ENCODE peak calls at places on chromosome 16, in seven cellular contexts. D, C, Q, V, H, Y and W are unnamed samples.

GRCh38 chr16:3909791-3910583 is 29.5 kb upstream of the CREBBP start:
- DNase-seq in Q (no peak), Y (peak), D (no peak), C (no peak), H (no peak), V (no peak), W (no peak)

GRCh38 chr16:50861926-50862325 is 120.0 kb downstream of the CYLD start:
- DNase-seq in H (no peak), Y (no peak), C (no peak), D (peak), Q (no peak), V (no peak), W (no peak)

GRCh38 chr16:57098188-57098841 is 5.9 kb downstream of the CPNE2 start:
- DNase-seq in Y (no peak), D (no peak), H (no peak), Q (no peak), V (no peak), C (no peak), W (no peak)

GRCh38 chr16:89921699-89922476 is 1.3 kb upstream of the TUBB3 start:
- DNase-seq in H (peak), C (peak), Y (peak), D (peak), V (no peak), Q (peak), W (no peak)

GRCh38 chr16:81385031-81385756 is 59.4 kb upstream of the CMIP start:
- DNase-seq in Y (no peak), C (no peak), Q (no peak), D (no peak), H (no peak), V (no peak), W (no peak)

GRCh38 chr16:66421891-66422290 is 5.2 kb upstream of the BEAN1 start:
- DNase-seq in H (no peak), V (no peak), Y (no peak), C (no peak), D (no peak), Q (no peak), W (no peak)

GRCh38 chr16:81796585-81797346 is 17.7 kb downstream of the PLCG2 start:
- DNase-seq in H (no peak), D (peak), Y (peak), Q (no peak), C (no peak), V (no peak), W (no peak)

GRCh38 chr16:45454-45853 is 8.0 kb downstream of the POLR3K start:
- DNase-seq in Y (no peak), Q (no peak), D (no peak), C (no peak), H (no peak), V (no peak), W (no peak)

GRCh38 chr16:4882261-4882632 is 35.0 kb downstream of the UBN1 start:
- DNase-seq in D (peak), C (no peak), V (no peak), Q (no peak), H (no peak), Y (no peak), W (no peak)

GRCh38 chr16:22672830-22673210 is 141.1 kb upstream of the HS3ST2 start:
- DNase-seq in Y (no peak), V (no peak), D (no peak), C (no peak), H (no peak), Q (no peak), W (no peak)

GRCh38 chr16:31561698-31562233 is 34.1 kb downstream of the AHSP start:
- DNase-seq in V (no peak), Q (no peak), C (no peak), Y (no peak), D (no peak), H (no peak), W (no peak)

DNA sequence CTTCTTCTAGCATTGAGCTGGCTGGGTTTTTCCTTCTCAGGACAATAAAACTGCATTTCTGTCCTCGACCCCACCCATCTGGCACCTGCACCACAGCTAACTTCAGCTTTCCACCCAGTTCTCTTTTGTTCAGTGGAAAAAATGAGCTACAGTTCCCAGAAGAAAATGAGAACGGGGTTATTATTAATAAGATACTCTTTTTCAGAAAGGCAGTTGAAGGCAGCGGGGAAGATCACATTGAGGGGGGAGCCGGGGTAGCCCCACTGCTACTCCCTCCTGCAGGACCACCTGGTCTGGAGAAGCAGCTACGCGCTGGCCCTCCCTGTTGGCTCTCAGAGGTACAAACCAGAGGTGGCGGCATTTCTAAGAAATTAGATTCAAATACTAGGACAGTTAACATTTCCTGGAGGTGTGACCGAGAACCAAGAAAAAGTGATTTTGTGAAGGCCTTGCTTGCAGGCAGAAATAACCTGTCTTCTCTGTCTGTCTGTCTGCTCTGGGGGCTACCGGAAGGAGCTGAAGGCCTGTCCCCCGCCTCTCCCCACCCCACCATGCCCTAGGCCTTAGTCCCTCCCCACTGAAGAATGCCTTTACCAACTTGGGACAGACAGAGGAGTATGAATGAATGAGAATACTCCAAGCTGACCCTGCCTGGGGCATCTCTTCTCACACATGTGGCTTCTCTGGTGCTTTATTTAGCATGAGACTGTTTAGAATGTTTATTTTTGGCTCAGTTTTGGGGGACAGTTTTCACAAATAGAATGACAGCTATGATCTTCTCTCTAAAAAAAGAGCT is 123.8 kb downstream of the XYLT1 start:
- DNase-seq in Q (no peak), Y (no peak), V (no peak), D (no peak), C (peak), H (no peak), W (no peak)
- H3K27ac ChIP-seq in Q (no peak), Y (no peak), V (no peak), D (no peak), C (peak), H (peak), W (no peak)

DNA sequence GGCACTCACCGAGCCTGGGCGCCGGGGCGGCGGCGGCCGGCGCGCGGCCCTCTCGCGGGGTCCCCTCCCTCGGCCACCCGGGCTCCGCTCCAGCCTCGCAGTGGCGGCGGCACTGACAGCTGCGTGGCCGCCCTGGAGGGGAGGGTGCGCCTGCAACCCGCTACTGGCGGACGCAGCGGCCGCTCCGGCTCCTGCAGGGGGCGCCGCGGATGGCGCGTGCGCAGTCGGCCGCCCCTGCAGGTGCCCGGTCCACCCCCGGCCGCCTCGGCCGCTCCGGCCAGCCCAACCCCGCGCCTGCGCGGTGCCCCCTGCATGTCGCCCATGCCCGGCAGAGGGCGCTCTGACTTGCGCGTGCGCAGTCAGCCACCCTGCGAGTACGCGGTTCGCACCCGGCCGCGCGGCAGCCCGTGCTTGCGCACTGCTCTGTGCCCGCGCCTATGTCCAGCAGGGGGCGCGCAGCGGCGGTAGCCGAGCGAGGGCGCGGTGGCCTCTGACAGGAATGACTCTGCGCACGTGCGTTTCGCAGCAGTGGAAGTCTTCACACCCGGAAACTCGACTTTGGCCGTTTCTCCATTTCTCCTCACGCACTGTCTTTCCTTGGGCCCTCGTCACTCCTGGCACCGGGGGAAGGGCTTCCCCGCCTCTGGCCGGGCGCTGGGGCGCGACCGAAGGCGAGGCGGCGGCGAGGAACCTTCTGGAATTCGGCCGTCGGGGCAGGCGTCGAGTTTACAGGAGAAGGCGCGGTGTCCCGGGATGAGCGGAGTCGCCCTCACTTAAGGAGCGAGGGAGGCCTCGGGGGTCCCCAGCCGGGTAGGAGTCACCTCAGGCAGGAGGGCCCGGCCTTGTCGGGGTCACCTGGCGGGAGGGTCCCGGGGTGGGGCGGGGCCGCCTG is at the start of gene ABCA3:
- DNase-seq in C (peak), H (peak), Q (peak), V (peak), Y (peak), D (peak), W (peak)
- H3K27ac ChIP-seq in C (peak), H (no peak), Q (peak), V (no peak), Y (no peak), D (peak), W (peak)

GRCh38 chr16:71562552-71562951 is 14.3 kb downstream of the TAT start:
- DNase-seq in D (no peak), Y (no peak), H (no peak), V (no peak), C (no peak), Q (no peak), W (no peak)

GRCh38 chr16:71564377-71564967 is 12.4 kb downstream of the TAT start:
- DNase-seq in H (no peak), D (no peak), Q (no peak), Y (peak), V (no peak), C (no peak), W (no peak)

GRCh38 chr16:71567931-71568330 is 9.0 kb downstream of the TAT start:
- DNase-seq in Q (no peak), Y (no peak), C (no peak), D (no peak), H (no peak), V (no peak), W (no peak)

GRCh38 chr16:71568541-71568940 is 8.4 kb downstream of the TAT start:
- DNase-seq in H (no peak), D (no peak), C (no peak), Y (no peak), Q (no peak), V (no peak), W (no peak)

DNA sequence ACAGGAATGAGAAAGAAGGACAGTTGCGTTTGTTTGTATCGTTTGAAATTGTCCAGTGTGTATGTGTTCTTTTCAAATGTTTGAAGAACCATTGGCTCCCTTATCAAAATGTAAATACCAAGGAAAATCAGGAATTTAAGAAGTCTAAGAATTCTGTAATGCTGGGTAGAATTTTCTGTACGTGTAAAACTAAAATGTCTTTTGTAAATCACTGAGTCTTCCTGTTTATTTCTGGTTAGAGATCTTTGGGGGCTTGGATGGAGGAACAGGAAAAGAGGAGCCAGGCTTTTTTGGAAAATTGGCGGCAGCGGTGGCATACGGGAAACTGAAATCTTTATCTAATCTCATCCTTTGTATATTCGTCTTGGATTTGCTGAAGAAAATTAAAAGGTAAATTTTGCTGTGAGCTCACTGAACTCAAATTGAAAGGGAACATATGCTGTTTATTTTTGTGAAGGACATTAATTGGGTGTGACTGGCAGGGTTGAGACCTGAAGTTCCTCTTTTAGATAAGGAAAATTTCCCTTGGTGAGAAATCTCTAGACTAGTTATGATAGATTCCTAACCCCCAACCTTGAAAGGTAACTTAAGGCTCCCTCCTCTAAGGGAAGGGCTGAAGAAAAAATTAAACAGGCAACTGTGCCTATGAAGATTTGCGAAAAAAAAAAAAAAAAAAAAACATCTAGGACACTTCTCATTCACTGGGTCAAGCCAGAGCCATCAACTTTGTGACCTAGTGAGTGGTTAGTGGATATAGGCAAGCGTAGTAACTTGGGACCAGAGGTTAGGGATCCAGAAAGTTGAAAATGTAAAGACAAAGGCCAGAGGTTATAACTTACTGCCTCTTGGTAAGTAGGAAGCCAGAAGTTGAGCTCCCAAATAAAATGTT is 10.8 kb downstream of the TAT start:
- DNase-seq in D (no peak), C (no peak), V (no peak), Q (no peak), Y (no peak), H (no peak), W (no peak)
- H3K27ac ChIP-seq in D (no peak), C (peak), V (peak), Q (no peak), Y (no peak), H (peak), W (no peak)

GRCh38 chr16:48295493-48296281 is 48.3 kb upstream of the ABCC11 start:
- DNase-seq in C (no peak), H (no peak), Y (no peak), Q (no peak), D (peak), V (no peak), W (no peak)

GRCh38 chr16:48291303-48291702 is 44.0 kb upstream of the ABCC11 start:
- DNase-seq in D (peak), Q (no peak), H (no peak), V (no peak), C (no peak), Y (no peak), W (no peak)

GRCh38 chr16:48287239-48287638 is 39.9 kb upstream of the ABCC11 start:
- DNase-seq in V (no peak), Y (no peak), H (no peak), D (no peak), C (no peak), Q (no peak), W (no peak)

GRCh38 chr16:48292452-48292851 is 45.1 kb upstream of the ABCC11 start:
- DNase-seq in V (no peak), Q (no peak), C (no peak), D (no peak), Y (no peak), H (no peak), W (no peak)

GRCh38 chr16:48291754-48292153 is 44.4 kb upstream of the ABCC11 start:
- DNase-seq in V (no peak), H (no peak), Y (no peak), Q (no peak), C (no peak), D (no peak), W (no peak)
- H3K27ac ChIP-seq in V (no peak), H (no peak), Y (no peak), Q (no peak), C (no peak), D (no peak), W (peak)

GRCh38 chr16:11094075-11094593 is 149.8 kb downstream of the CLEC16A start:
- DNase-seq in H (peak), C (peak), D (peak), Y (no peak), Q (no peak), V (no peak), W (no peak)
- H3K27ac ChIP-seq in H (peak), C (peak), D (peak), Y (no peak), Q (no peak), V (no peak), W (no peak)

GRCh38 chr16:23836078-23836403 is 258 bp downstream of the PRKCB start:
- DNase-seq in V (peak), H (no peak), D (no peak), C (no peak), Y (no peak), Q (no peak), W (no peak)

GRCh38 chr16:23838485-23839142 is 2.8 kb downstream of the PRKCB start:
- DNase-seq in Q (no peak), H (no peak), Y (no peak), V (no peak), D (no peak), C (no peak), W (no peak)

GRCh38 chr16:23835390-23836077 is at the start of gene PRKCB:
- DNase-seq in V (peak), D (peak), Q (peak), Y (peak), C (peak), H (peak), W (peak)

GRCh38 chr16:23836404-23837291 is 865 bp downstream of the PRKCB start:
- DNase-seq in C (peak), Y (peak), Q (no peak), H (peak), D (no peak), V (peak), W (peak)

DNA sequence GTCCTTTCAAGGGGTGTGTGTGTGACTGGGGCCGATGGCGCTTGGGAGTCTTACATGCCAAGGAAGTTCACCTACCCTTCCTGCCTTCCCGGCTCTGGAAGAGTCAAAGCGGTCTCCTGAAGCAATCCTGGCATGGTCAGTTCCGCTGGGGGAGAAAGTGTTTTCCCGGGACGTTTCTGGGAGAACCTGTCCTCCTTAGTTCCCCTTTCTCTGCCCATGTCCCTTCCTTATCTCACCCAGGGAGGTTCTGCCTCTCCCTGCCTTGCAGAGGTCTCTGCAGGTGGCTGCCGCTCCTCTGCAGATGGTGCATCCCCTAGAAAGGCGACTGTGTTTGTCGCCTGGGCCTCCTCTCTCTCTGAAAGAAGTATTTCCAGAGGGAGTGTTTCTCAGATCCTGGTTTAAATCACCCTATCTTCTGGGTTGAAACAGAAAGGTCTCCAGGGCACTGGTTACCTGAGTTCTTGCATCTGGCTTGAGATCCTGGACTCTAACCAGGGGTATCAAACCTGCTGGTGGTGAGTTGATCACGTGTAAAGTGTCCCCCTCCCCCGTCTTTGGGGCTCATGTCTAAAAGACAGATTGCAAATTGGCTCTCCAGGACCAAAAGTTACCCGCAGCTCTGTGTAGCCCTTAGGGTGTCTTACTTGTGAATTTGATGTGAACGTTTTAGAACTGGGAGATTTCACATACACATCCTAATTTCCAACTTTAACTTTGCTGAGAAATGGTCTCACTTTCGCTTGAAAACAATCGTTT is 1.9 kb downstream of the PRKCB start:
- DNase-seq in V (no peak), C (no peak), D (no peak), H (no peak), Y (no peak), Q (no peak), W (no peak)
- H3K27ac ChIP-seq in V (peak), C (no peak), D (no peak), H (no peak), Y (no peak), Q (no peak), W (peak)

GRCh38 chr16:86559802-86560305 is 4.8 kb upstream of the MTHFSD start:
- DNase-seq in Q (no peak), C (no peak), V (no peak), D (no peak), H (no peak), Y (no peak), W (no peak)
- H3K27ac ChIP-seq in Q (no peak), C (no peak), V (no peak), D (no peak), H (no peak), Y (no peak), W (no peak)

GRCh38 chr16:77300232-77300631 is 101.0 kb downstream of the SYCE1L start:
- DNase-seq in C (no peak), V (no peak), H (no peak), D (no peak), Q (no peak), Y (no peak), W (no peak)
- H3K27ac ChIP-seq in C (no peak), V (no peak), H (no peak), D (no peak), Q (no peak), Y (no peak), W (no peak)